ENCODE peak calls at places on chromosomes 5 and 9, in ten cellular contexts. N, T, D, S, H, E, V, R, M and Z are unnamed samples.

GRCh38 chr5:148792649-148793048 is 33.8 kb upstream of the ADRB2 start:
- DNase-seq in N (no peak), T (no peak), D (no peak), S (no peak), H (no peak), E (no peak), V (peak), R (no peak), M (no peak), Z (no peak)

GRCh38 chr9:118331622-118332045 is 627.4 kb downstream of the TLR4 start:
- DNase-seq in N (no peak), T (no peak), D (no peak), S (no peak), H (no peak), E (no peak), V (no peak), R (no peak), M (no peak), Z (no peak)

GRCh38 chr5:124353016-124353415 is 393.4 kb downstream of the ZNF608 start:
- DNase-seq in N (no peak), T (no peak), D (no peak), S (no peak), H (no peak), E (no peak), V (no peak), R (no peak), M (no peak), Z (no peak)

GRCh38 chr5:142472306-142472951 is 147.6 kb upstream of the SPRY4 start:
- DNase-seq in N (no peak), T (no peak), D (peak), S (no peak), H (no peak), E (no peak), V (no peak), R (peak), M (no peak), Z (no peak)

GRCh38 chr5:14212838-14213237 is 69.7 kb downstream of the TRIO start:
- DNase-seq in N (no peak), T (no peak), D (no peak), S (no peak), H (no peak), E (no peak), V (no peak), R (no peak), M (no peak), Z (no peak)

GRCh38 chr5:133113331-133114061 is 61.7 kb downstream of the HSPA4 start:
- DNase-seq in N (no peak), T (no peak), D (peak), S (no peak), H (no peak), E (peak), V (no peak), R (peak), M (no peak), Z (no peak)

GRCh38 chr9:133499130-133499891 is 20.4 kb upstream of the SLC2A6 start:
- DNase-seq in N (no peak), T (no peak), D (no peak), S (no peak), H (no peak), E (no peak), V (no peak), R (no peak), M (peak), Z (no peak)

GRCh38 chr9:28051559-28051958 is 478.3 kb upstream of the C9orf72 start:
- DNase-seq in N (no peak), T (no peak), D (no peak), S (no peak), H (no peak), E (no peak), V (no peak), R (no peak), M (no peak), Z (no peak)

GRCh38 chr9:6993531-6993930 is 235.8 kb downstream of the KDM4C start:
- DNase-seq in N (no peak), T (no peak), D (no peak), S (no peak), H (no peak), E (no peak), V (no peak), R (no peak), M (no peak), Z (no peak)

GRCh38 chr5:96978812-96979449 is 43.1 kb downstream of the LNPEP start:
- DNase-seq in N (no peak), T (no peak), D (peak), S (no peak), H (no peak), E (no peak), V (no peak), R (no peak), M (no peak), Z (no peak)

GRCh38 chr9:133707065-133707760 is 30.9 kb downstream of the SARDH start:
- DNase-seq in N (no peak), T (no peak), D (no peak), S (no peak), H (no peak), E (peak), V (no peak), R (no peak), M (no peak), Z (no peak)

GRCh38 chr9:122382901-122383850 is 12.4 kb downstream of the PTGS1 start:
- DNase-seq in N (no peak), T (no peak), D (no peak), S (no peak), H (peak), E (no peak), V (no peak), R (no peak), M (no peak), Z (no peak)

GRCh38 chr9:133004091-133005072 is 25.9 kb downstream of the GFI1B start:
- DNase-seq in N (no peak), T (no peak), D (no peak), S (no peak), H (no peak), E (no peak), V (no peak), R (no peak), M (no peak), Z (no peak)

GRCh38 chr5:92801921-92802320 is 779.1 kb downstream of the NR2F1-AS1 start:
- DNase-seq in N (no peak), T (peak), D (no peak), S (no peak), H (no peak), E (no peak), V (no peak), R (no peak), M (no peak), Z (no peak)

GRCh38 chr9:102594216-102594615 is 400.9 kb upstream of the CYLC2 start:
- DNase-seq in N (no peak), T (no peak), D (no peak), S (no peak), H (no peak), E (no peak), V (no peak), R (no peak), M (no peak), Z (no peak)

GRCh38 chr5:154285661-154286408 is 95.3 kb downstream of the GALNT10 start:
- DNase-seq in N (no peak), T (no peak), D (no peak), S (no peak), H (no peak), E (no peak), V (no peak), R (no peak), M (no peak), Z (no peak)

GRCh38 chr5:56596154-56596553 is 219.2 kb upstream of the MAP3K1 start:
- DNase-seq in N (no peak), T (no peak), D (no peak), S (no peak), H (no peak), E (no peak), V (no peak), R (no peak), M (no peak), Z (no peak)

GRCh38 chr5:151615431-151615830 is 24.3 kb upstream of the FAT2 start:
- DNase-seq in N (no peak), T (no peak), D (no peak), S (no peak), H (no peak), E (no peak), V (no peak), R (peak), M (no peak), Z (no peak)

GRCh38 chr5:124111886-124112285 is 599.9 kb downstream of the CSNK1G3 start:
- DNase-seq in N (no peak), T (no peak), D (no peak), S (no peak), H (no peak), E (no peak), V (no peak), R (no peak), M (no peak), Z (no peak)

GRCh38 chr5:18789216-18789615 is 1155.0 kb downstream of the TAF11L14 start:
- DNase-seq in N (no peak), T (no peak), D (no peak), S (no peak), H (no peak), E (no peak), V (no peak), R (no peak), M (no peak), Z (no peak)

GRCh38 chr5:120771181-120771580 is 307.1 kb downstream of the PRR16 start:
- DNase-seq in N (no peak), T (no peak), D (no peak), S (no peak), H (no peak), E (no peak), V (no peak), R (no peak), M (no peak), Z (no peak)

GRCh38 chr5:103424008-103424407 is 138.6 kb downstream of the NUDT12 start:
- DNase-seq in N (no peak), T (no peak), D (no peak), S (no peak), H (no peak), E (no peak), V (no peak), R (no peak), M (no peak), Z (no peak)

GRCh38 chr5:96124589-96124988 is 162.9 kb upstream of the ELL2 start:
- DNase-seq in N (no peak), T (no peak), D (no peak), S (no peak), H (no peak), E (no peak), V (no peak), R (no peak), M (no peak), Z (no peak)

GRCh38 chr5:175131432-175131831 is 312.6 kb downstream of the DRD1 start:
- DNase-seq in N (no peak), T (no peak), D (no peak), S (no peak), H (no peak), E (no peak), V (no peak), R (no peak), M (no peak), Z (no peak)

GRCh38 chr9:98154678-98155077 is 35.7 kb upstream of the TRIM14 start:
- DNase-seq in N (no peak), T (no peak), D (no peak), S (no peak), H (no peak), E (no peak), V (no peak), R (no peak), M (no peak), Z (no peak)

GRCh38 chr5:172790496-172790889 is 19.5 kb upstream of the DUSP1 start:
- DNase-seq in N (no peak), T (no peak), D (no peak), S (no peak), H (no peak), E (no peak), V (no peak), R (no peak), M (no peak), Z (no peak)

GRCh38 chr5:73027816-73028215 is 72.0 kb downstream of the FCHO2 start:
- DNase-seq in N (no peak), T (no peak), D (no peak), S (no peak), H (no peak), E (no peak), V (no peak), R (no peak), M (no peak), Z (no peak)

GRCh38 chr9:130041648-130042405 is 1.2 kb downstream of the FNBP1 start:
- DNase-seq in N (no peak), T (no peak), D (no peak), S (peak), H (peak), E (peak), V (no peak), R (no peak), M (no peak), Z (no peak)

GRCh38 chr5:37840036-37840909 is at the start of gene GDNF:
- DNase-seq in N (no peak), T (no peak), D (peak), S (no peak), H (no peak), E (peak), V (no peak), R (no peak), M (peak), Z (no peak)

GRCh38 chr9:128106181-128106939 is 21.2 kb downstream of the PTGES2 start:
- DNase-seq in N (no peak), T (no peak), D (no peak), S (no peak), H (peak), E (no peak), V (no peak), R (no peak), M (no peak), Z (no peak)

GRCh38 chr5:77558266-77558665 is 66.2 kb upstream of the WDR41 start:
- DNase-seq in N (no peak), T (no peak), D (no peak), S (no peak), H (no peak), E (no peak), V (no peak), R (no peak), M (no peak), Z (no peak)

GRCh38 chr9:70602364-70603019 is 188.0 kb upstream of the KLF9 start:
- DNase-seq in N (no peak), T (peak), D (peak), S (peak), H (no peak), E (peak), V (peak), R (peak), M (no peak), Z (peak)

GRCh38 chr9:134835455-134835854 is 45.2 kb upstream of the FCN2 start:
- DNase-seq in N (no peak), T (no peak), D (no peak), S (no peak), H (no peak), E (no peak), V (no peak), R (no peak), M (peak), Z (no peak)

GRCh38 chr9:87818308-87818707 is 64.4 kb upstream of the SPATA31E1 start:
- DNase-seq in N (no peak), T (no peak), D (no peak), S (no peak), H (no peak), E (no peak), V (no peak), R (no peak), M (no peak), Z (no peak)

GRCh38 chr5:147892696-147893296 is 13.5 kb downstream of the C5orf46 start:
- DNase-seq in N (no peak), T (no peak), D (no peak), S (no peak), H (no peak), E (no peak), V (no peak), R (no peak), M (no peak), Z (no peak)

GRCh38 chr9:89527084-89527483 is 29.2 kb upstream of the SEMA4D start:
- DNase-seq in N (no peak), T (no peak), D (no peak), S (no peak), H (no peak), E (no peak), V (peak), R (no peak), M (no peak), Z (no peak)

GRCh38 chr5:77620404-77620803 is 18.1 kb downstream of the OTP start:
- DNase-seq in N (no peak), T (no peak), D (no peak), S (no peak), H (no peak), E (no peak), V (no peak), R (no peak), M (no peak), Z (no peak)

GRCh38 chr5:372556-372910 is 51.0 kb downstream of the AHRR start:
- DNase-seq in N (no peak), T (no peak), D (no peak), S (no peak), H (peak), E (no peak), V (peak), R (no peak), M (peak), Z (no peak)